ENCODE peak calls at places on chromosomes 12 and 14, in six cellular contexts. One of them, this sample, is unnamed.

GRCh38 chr12:83763425-83763824 is 1076.7 kb downstream of the TMTC2 start:
- DNase-seq in HepG2: no peak
- DNase-seq in H1: no peak
- DNase-seq in GM12891: no peak
- DNase-seq in K562: no peak
- DNase-seq in GM12878: no peak
- DNase-seq in this sample: no peak

GRCh38 chr14:99333841-99334240 is 61.8 kb upstream of the BCL11B start:
- DNase-seq in HepG2: no peak
- DNase-seq in H1: no peak
- DNase-seq in GM12891: no peak
- DNase-seq in K562: no peak
- DNase-seq in GM12878: no peak
- DNase-seq in this sample: no peak

GRCh38 chr12:113456761-113457160 is 14.9 kb downstream of the LHX5 start:
- DNase-seq in HepG2: no peak
- DNase-seq in H1: no peak
- DNase-seq in GM12891: no peak
- DNase-seq in K562: no peak
- DNase-seq in GM12878: no peak
- DNase-seq in this sample: no peak

GRCh38 chr14:73785834-73786631 is 65.6 kb upstream of the PTGR2 start:
- DNase-seq in HepG2: peak
- DNase-seq in H1: no peak
- DNase-seq in GM12891: no peak
- DNase-seq in K562: peak
- DNase-seq in GM12878: no peak
- DNase-seq in this sample: no peak

GRCh38 chr14:58488550-58488949 is 61.0 kb downstream of the KIAA0586 start:
- DNase-seq in HepG2: no peak
- DNase-seq in H1: no peak
- DNase-seq in GM12891: no peak
- DNase-seq in K562: no peak
- DNase-seq in GM12878: no peak
- DNase-seq in this sample: no peak

GRCh38 chr12:94982456-94982855 is 21.0 kb downstream of the NDUFA12 start:
- DNase-seq in HepG2: no peak
- DNase-seq in H1: no peak
- DNase-seq in GM12891: no peak
- DNase-seq in K562: no peak
- DNase-seq in GM12878: no peak
- DNase-seq in this sample: no peak

GRCh38 chr14:72888636-72889201 is 5.2 kb downstream of the DPF3 start:
- DNase-seq in HepG2: no peak
- DNase-seq in H1: no peak
- DNase-seq in GM12891: no peak
- DNase-seq in K562: no peak
- DNase-seq in GM12878: no peak
- DNase-seq in this sample: no peak

GRCh38 chr12:120938496-120938895 is 34.3 kb upstream of the SPPL3 start:
- DNase-seq in HepG2: no peak
- DNase-seq in H1: no peak
- DNase-seq in GM12891: no peak
- DNase-seq in K562: no peak
- DNase-seq in GM12878: no peak
- DNase-seq in this sample: no peak

GRCh38 chr14:61025239-61026223 is 44.5 kb downstream of the SLC38A6 start:
- DNase-seq in HepG2: peak
- DNase-seq in H1: no peak
- DNase-seq in GM12891: peak
- DNase-seq in K562: peak
- DNase-seq in GM12878: no peak
- DNase-seq in this sample: no peak
- TF ChIP-seq POLR2AphosphoS5 in HepG2: no peak
- TF ChIP-seq POLR2AphosphoS5 in H1: no peak
- TF ChIP-seq POLR2AphosphoS5 in GM12891: no peak
- TF ChIP-seq POLR2AphosphoS5 in K562: no peak
- TF ChIP-seq POLR2AphosphoS5 in GM12878: no peak
- TF ChIP-seq POLR2AphosphoS5 in this sample: no peak

GRCh38 chr14:34711169-34711568 is 3.2 kb downstream of the CFL2 start:
- DNase-seq in HepG2: no peak
- DNase-seq in H1: no peak
- DNase-seq in GM12891: no peak
- DNase-seq in K562: no peak
- DNase-seq in GM12878: peak
- DNase-seq in this sample: peak
- TF ChIP-seq POLR2A in HepG2: no peak
- TF ChIP-seq POLR2A in H1: no peak
- TF ChIP-seq POLR2A in GM12891: no peak
- TF ChIP-seq POLR2A in K562: no peak
- TF ChIP-seq POLR2A in GM12878: no peak
- TF ChIP-seq POLR2A in this sample: no peak

GRCh38 chr14:102195446-102195845 is 55.7 kb downstream of the WDR20 start:
- DNase-seq in HepG2: no peak
- DNase-seq in H1: no peak
- DNase-seq in GM12891: no peak
- DNase-seq in K562: no peak
- DNase-seq in GM12878: no peak
- DNase-seq in this sample: no peak
- TF ChIP-seq TAF1 in HepG2: no peak
- TF ChIP-seq TAF1 in H1: no peak
- TF ChIP-seq TAF1 in GM12891: no peak
- TF ChIP-seq TAF1 in K562: no peak
- TF ChIP-seq TAF1 in GM12878: no peak
- TF ChIP-seq TAF1 in this sample: no peak

GRCh38 chr14:64645220-64645891 is 58.9 kb upstream of the PLEKHG3 start:
- DNase-seq in HepG2: peak
- DNase-seq in H1: peak
- DNase-seq in GM12891: no peak
- DNase-seq in K562: no peak
- DNase-seq in GM12878: no peak
- DNase-seq in this sample: no peak
- TF ChIP-seq POLR2AphosphoS5 in HepG2: no peak
- TF ChIP-seq POLR2AphosphoS5 in H1: no peak
- TF ChIP-seq POLR2AphosphoS5 in GM12891: no peak
- TF ChIP-seq POLR2AphosphoS5 in K562: no peak
- TF ChIP-seq POLR2AphosphoS5 in GM12878: no peak
- TF ChIP-seq POLR2AphosphoS5 in this sample: no peak

GRCh38 chr14:75277796-75278421 is 719 bp upstream of the FOS start:
- DNase-seq in HepG2: no peak
- DNase-seq in H1: no peak
- DNase-seq in GM12891: peak
- DNase-seq in K562: no peak
- DNase-seq in GM12878: no peak
- DNase-seq in this sample: no peak
- TF ChIP-seq POLR2A in HepG2: no peak
- TF ChIP-seq POLR2A in H1: no peak
- TF ChIP-seq POLR2A in GM12891: no peak
- TF ChIP-seq POLR2A in K562: no peak
- TF ChIP-seq POLR2A in GM12878: no peak
- TF ChIP-seq POLR2A in this sample: no peak

DNA sequence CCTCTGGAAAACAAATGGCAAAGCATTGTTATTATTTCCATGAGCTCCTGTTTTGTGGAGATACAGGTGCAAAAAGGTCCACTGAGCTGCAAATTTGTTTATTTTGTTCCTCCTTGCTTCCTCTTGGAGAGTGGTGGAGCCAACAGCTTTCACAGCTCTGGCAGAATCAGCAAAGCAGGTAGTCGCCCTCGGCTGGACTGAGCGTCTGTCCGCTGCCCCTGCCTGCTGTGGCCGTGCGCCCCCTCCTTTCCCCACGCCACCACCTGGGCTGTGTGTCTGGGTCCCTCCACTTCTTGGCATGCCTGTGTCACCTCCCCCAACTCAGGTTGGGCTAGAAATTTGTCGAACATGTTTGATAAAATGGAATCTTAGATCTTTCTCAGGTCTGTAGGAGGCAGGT is 188.2 kb downstream of the TSPAN9 start:
- DNase-seq in HepG2: no peak
- DNase-seq in H1: no peak
- DNase-seq in GM12891: no peak
- DNase-seq in K562: no peak
- DNase-seq in GM12878: no peak
- DNase-seq in this sample: no peak
- TF ChIP-seq TAF1 in HepG2: no peak
- TF ChIP-seq TAF1 in H1: no peak
- TF ChIP-seq TAF1 in GM12891: no peak
- TF ChIP-seq TAF1 in K562: no peak
- TF ChIP-seq TAF1 in GM12878: no peak
- TF ChIP-seq TAF1 in this sample: no peak

GRCh38 chr12:106301241-106301610 is 1.3 kb upstream of the TCP11L2 start:
- DNase-seq in HepG2: no peak
- DNase-seq in H1: no peak
- DNase-seq in GM12891: no peak
- DNase-seq in K562: no peak
- DNase-seq in GM12878: no peak
- DNase-seq in this sample: no peak

GRCh38 chr12:106300761-106301160 is 1.8 kb upstream of the TCP11L2 start:
- DNase-seq in HepG2: peak
- DNase-seq in H1: no peak
- DNase-seq in GM12891: no peak
- DNase-seq in K562: no peak
- DNase-seq in GM12878: no peak
- DNase-seq in this sample: no peak

GRCh38 chr12:106302401-106303201 is at the start of gene TCP11L2:
- DNase-seq in HepG2: peak
- DNase-seq in H1: no peak
- DNase-seq in GM12891: peak
- DNase-seq in K562: peak
- DNase-seq in GM12878: no peak
- DNase-seq in this sample: peak

GRCh38 chr12:106303202-106303820 is 778 bp downstream of the TCP11L2 start:
- DNase-seq in HepG2: peak
- DNase-seq in H1: no peak
- DNase-seq in GM12891: peak
- DNase-seq in K562: peak
- DNase-seq in GM12878: no peak
- DNase-seq in this sample: peak

DNA sequence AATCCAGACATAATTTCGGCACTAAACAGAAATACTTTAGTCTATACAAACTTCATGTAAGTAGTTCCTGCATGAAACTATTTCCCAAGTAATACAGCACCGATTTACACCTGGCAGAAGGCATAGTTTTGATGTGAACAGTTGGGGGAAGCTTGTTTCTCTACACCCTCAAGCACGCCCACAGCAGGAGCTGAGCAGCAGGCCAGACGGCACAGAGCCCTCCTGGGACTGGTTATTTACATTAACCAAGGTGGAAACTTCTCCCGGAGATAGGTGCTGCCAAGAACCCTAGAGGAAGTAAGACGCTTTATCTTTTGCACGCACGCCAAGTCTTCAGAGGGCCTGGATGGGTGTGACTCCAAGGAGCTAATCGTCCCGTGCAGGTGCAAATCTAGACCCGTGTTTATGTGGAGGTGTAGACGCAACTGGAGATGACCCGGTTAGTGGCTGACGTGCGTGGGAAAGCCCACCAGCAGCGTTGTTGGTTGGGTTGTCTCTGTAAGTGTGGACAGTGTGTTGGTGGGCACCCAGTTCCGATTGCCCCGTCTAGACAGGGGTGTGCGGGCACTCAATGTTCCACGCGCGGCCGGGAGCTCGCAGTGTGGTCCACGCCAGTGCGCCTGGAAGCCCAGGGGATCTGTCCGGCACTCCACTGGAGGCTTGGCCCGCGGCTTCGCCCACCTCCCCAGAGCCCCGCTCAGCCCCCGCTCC is 767 bp upstream of the TCP11L2 start:
- DNase-seq in HepG2: no peak
- DNase-seq in H1: peak
- DNase-seq in GM12891: peak
- DNase-seq in K562: peak
- DNase-seq in GM12878: peak
- DNase-seq in this sample: peak
- TF ChIP-seq POLR2AphosphoS5 in HepG2: no peak
- TF ChIP-seq POLR2AphosphoS5 in H1: no peak
- TF ChIP-seq POLR2AphosphoS5 in GM12891: no peak
- TF ChIP-seq POLR2AphosphoS5 in K562: peak
- TF ChIP-seq POLR2AphosphoS5 in GM12878: no peak
- TF ChIP-seq POLR2AphosphoS5 in this sample: no peak

DNA sequence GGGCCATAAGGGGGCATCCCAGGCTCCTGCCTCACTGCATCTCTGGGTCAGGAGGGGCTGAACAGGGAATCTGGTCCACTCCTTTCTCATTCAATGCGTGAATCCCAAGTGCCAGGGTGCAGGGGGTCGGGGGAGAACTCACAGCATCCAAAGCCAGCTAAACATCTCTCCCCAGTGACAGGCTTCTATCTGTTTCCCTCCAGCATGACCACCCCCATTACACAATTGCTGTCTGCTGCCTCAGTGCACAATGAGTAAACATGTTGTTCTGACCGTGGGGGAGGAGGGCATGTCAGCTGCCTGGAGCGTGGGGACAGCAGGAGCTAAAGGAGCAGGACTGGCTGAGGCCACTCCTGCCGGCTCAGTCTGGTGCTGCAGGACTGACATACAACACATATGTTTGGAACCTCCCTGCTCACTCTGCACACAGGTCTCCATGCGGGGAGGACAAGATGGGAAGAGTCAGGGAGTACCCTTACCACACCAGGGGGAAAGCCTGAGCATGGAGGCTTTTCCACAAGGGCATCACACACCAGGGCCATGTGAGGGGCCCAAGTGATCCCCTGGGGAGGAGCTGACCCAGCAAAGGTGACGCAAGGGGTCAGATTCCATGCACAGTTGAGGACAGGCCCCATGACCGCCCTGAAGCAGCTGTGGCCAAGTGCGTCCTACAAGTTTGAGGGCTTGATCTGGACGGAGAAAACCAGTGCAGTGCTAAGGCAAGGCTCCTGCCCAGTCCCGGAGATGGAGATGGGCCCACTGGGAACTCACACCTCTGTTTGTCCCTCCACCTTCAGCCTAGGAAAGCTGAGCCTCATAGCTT is 1.4 kb downstream of the TNS2 start:
- DNase-seq in HepG2: peak
- DNase-seq in H1: no peak
- DNase-seq in GM12891: peak
- DNase-seq in K562: no peak
- DNase-seq in GM12878: no peak
- DNase-seq in this sample: peak
- TF ChIP-seq POLR2A in HepG2: no peak
- TF ChIP-seq POLR2A in H1: no peak
- TF ChIP-seq POLR2A in GM12891: no peak
- TF ChIP-seq POLR2A in K562: no peak
- TF ChIP-seq POLR2A in GM12878: no peak
- TF ChIP-seq POLR2A in this sample: no peak